ENCODE peak calls at places on chromosome 11, in eight cellular contexts. W is activated naive CD4-positive, alpha-beta T cell; K is tibial artery; E is iris pigment epithelial cell; N is naive thymus-derived CD4-positive, alpha-beta T cell; H is pons; Y is NT2/D1; T is activated CD4-positive, alpha-beta T cell treated with anti-CD3 and anti-CD28 coated beads, Interleukin-2, amount 50 U/mL, for 24 hours. O is an unnamed sample.

GRCh38 chr11:99199336-99199735 is 178.6 kb downstream of the CNTN5 start:
- DNase-seq in Y (no peak), W (no peak), N (no peak), T (no peak), E (peak; percentile 62), K (no peak), H (peak; percentile 37), O (peak; percentile 74)

GRCh38 chr11:36605221-36606216 is 7.5 kb upstream of the RAG2 start:
- DNase-seq in W (no peak), H (no peak), T (no peak), N (no peak), E (no peak), Y (no peak), K (no peak), O (no peak)

GRCh38 chr11:108788565-108789199 is 123.8 kb downstream of the DDX10 start:
- DNase-seq in K (no peak), N (no peak), E (peak; percentile 67), H (no peak), Y (peak; percentile 1), W (no peak), T (no peak), O (no peak)

GRCh38 chr11:927871-928270 is 2.2 kb downstream of the AP2A2 start:
- DNase-seq in T (no peak), N (no peak), W (no peak), Y (no peak), K (no peak), H (no peak), E (no peak), O (no peak)

GRCh38 chr11:15875934-15876333 is 480.4 kb downstream of the SOX6 start:
- DNase-seq in N (no peak), H (no peak), E (no peak), Y (no peak), W (no peak), K (no peak), T (no peak), O (no peak)

GRCh38 chr11:80330302-80330701 is 889.5 kb upstream of the TENM4 start:
- DNase-seq in Y (no peak), E (peak; percentile 66), H (no peak), K (no peak), T (no peak), W (no peak), N (no peak), O (no peak)

GRCh38 chr11:12989428-12990242 is 19.5 kb upstream of the RASSF10 start:
- DNase-seq in N (no peak), E (peak; percentile 30), K (no peak), H (no peak), T (no peak), W (no peak), Y (no peak), O (no peak)

GRCh38 chr11:107791343-107792048 is 67.1 kb downstream of the SLC35F2 start:
- DNase-seq in E (peak; percentile 33), K (no peak), N (no peak), Y (no peak), H (no peak), W (no peak), T (no peak), O (peak; percentile 91)

GRCh38 chr11:73268671-73269271 is 3.4 kb upstream of the P2RY6 start:
- DNase-seq in T (no peak), Y (no peak), W (no peak), N (no peak), E (no peak), K (no peak), H (no peak), O (peak; percentile 28)

GRCh38 chr11:91314521-91314920 is 910.1 kb upstream of the FAT3 start:
- DNase-seq in E (no peak), Y (no peak), H (no peak), N (no peak), K (no peak), W (no peak), T (no peak), O (no peak)

GRCh38 chr11:77421041-77421723 is 52.7 kb downstream of the PAK1 start:
- DNase-seq in Y (no peak), W (no peak), K (no peak), N (no peak), E (no peak), H (no peak), T (no peak), O (no peak)

GRCh38 chr11:120184371-120184945 is 26.4 kb upstream of the OAF start:
- DNase-seq in K (peak; percentile 68), Y (no peak), H (no peak), E (no peak), T (no peak), W (no peak), N (no peak), O (peak; percentile 62)

GRCh38 chr11:35549787-35550186 is 24.4 kb upstream of the PAMR1 start:
- DNase-seq in K (no peak), H (no peak), N (no peak), Y (no peak), T (no peak), W (no peak), E (peak; percentile 99), O (no peak)

GRCh38 chr11:94142308-94143277 is 14.0 kb downstream of the PANX1 start:
- DNase-seq in N (no peak), W (no peak), H (peak; percentile 94), T (no peak), Y (no peak), K (no peak), E (peak; percentile 71), O (no peak)

GRCh38 chr11:65859812-65860277 is 388 bp upstream of the MUS81 start:
- DNase-seq in E (no peak), N (no peak), W (peak; percentile 51), Y (no peak), T (no peak), H (no peak), K (no peak), O (no peak)

GRCh38 chr11:26914968-26915367 is 78.9 kb upstream of the FIBIN start:
- DNase-seq in E (no peak), W (no peak), K (no peak), Y (no peak), N (no peak), T (no peak), H (no peak), O (no peak)

GRCh38 chr11:124712392-124712791 is 27.4 kb upstream of the NRGN start:
- DNase-seq in Y (no peak), E (no peak), H (no peak), T (no peak), K (no peak), W (no peak), N (no peak), O (no peak)

GRCh38 chr11:84384637-84385227 is 1098.6 kb upstream of the CCDC90B start:
- DNase-seq in W (no peak), K (peak; percentile 65), H (peak; percentile 87), Y (peak; percentile 38), T (peak; percentile 3), N (no peak), E (peak; percentile 45), O (peak; percentile 49)

GRCh38 chr11:105612766-105613165 is 2.9 kb downstream of the GRIA4 start:
- DNase-seq in W (no peak), T (no peak), E (no peak), H (peak; percentile 71), Y (no peak), N (no peak), K (no peak), O (no peak)

GRCh38 chr11:128964463-128964930 is 21.8 kb upstream of the TP53AIP1 start:
- DNase-seq in W (no peak), E (no peak), N (no peak), T (no peak), Y (no peak), H (peak; percentile 12), K (no peak), O (no peak)